ENCODE peak calls at places on chromosomes 3 and 15, in four cellular contexts. P, E, L and Y are unnamed samples.

GRCh38 chr3:120090422-120090821 is 3.8 kb downstream of the GSK3B start:
- DNase-seq in P (no peak), E (no peak), L (no peak), Y (no peak)

GRCh38 chr3:172938788-172939187 is 188.3 kb downstream of the ECT2 start:
- DNase-seq in P (no peak), E (no peak), L (no peak), Y (no peak)

GRCh38 chr3:113265281-113265680 is 53.9 kb downstream of the BOC start:
- DNase-seq in P (no peak), E (no peak), L (no peak), Y (no peak)

GRCh38 chr3:32226875-32227500 is 11.5 kb upstream of the CMTM8 start:
- DNase-seq in P (no peak), E (no peak), L (peak; percentile 23), Y (no peak)

GRCh38 chr3:126355251-126355650 is 2.0 kb downstream of the KLF15 start:
- DNase-seq in P (no peak), E (no peak), L (no peak), Y (peak; percentile 74)

GRCh38 chr3:39879581-39879980 is 70.2 kb downstream of the MYRIP start:
- DNase-seq in P (no peak), E (no peak), L (no peak), Y (no peak)

GRCh38 chr3:29415824-29416223 is 135.0 kb downstream of the RBMS3 start:
- DNase-seq in P (no peak), E (no peak), L (no peak), Y (no peak)

GRCh38 chr3:72445827-72446405 is 402.3 kb downstream of the SHQ1 start:
- DNase-seq in P (no peak), E (no peak), L (no peak), Y (no peak)

GRCh38 chr3:138620431-138620830 is 11.9 kb downstream of the FAIM start:
- DNase-seq in P (no peak), E (no peak), L (no peak), Y (no peak)

GRCh38 chr3:51400169-51400568 is 9.1 kb downstream of the RBM15B start:
- DNase-seq in P (no peak), E (no peak), L (no peak), Y (no peak)

GRCh38 chr3:158713094-158713499 is 19.2 kb downstream of the RARRES1 start:
- DNase-seq in P (no peak), E (no peak), L (no peak), Y (peak; percentile 38)

GRCh38 chr15:72740202-72740601 is 43.4 kb downstream of the ADPGK start:
- DNase-seq in P (no peak), E (no peak), L (no peak), Y (no peak)

GRCh38 chr3:52006017-52006819 is 10.5 kb upstream of the RPL29 start:
- DNase-seq in P (no peak), E (no peak), L (no peak), Y (peak; percentile 71)

GRCh38 chr3:182364723-182365650 is 428.3 kb upstream of the ATP11B start:
- DNase-seq in P (no peak), E (peak; percentile 66), L (no peak), Y (no peak)